ENCODE peak calls at places on chromosomes 7 and 10, in five cellular contexts. A is effector memory CD4-positive, alpha-beta T cell; I is uterus; K is tibial artery; H is heart left ventricle. O is an unnamed sample. For H3K27me3 and H3K4me1, the result is how much of the 10 kb centered on the place peaks cover.

GRCh38 chr10:60511823-60512222 is 122.1 kb upstream of the ANK3 start:
- DNase-seq in A (no peak), I (no peak), K (no peak), H (no peak), O (no peak)

GRCh38 chr10:4459531-4459930 is 366.5 kb upstream of the AKR1E2 start:
- DNase-seq in A (no peak), I (no peak), K (no peak), H (no peak), O (no peak)

GRCh38 chr7:115249080-115249479 is 327.2 kb downstream of the MDFIC start:
- DNase-seq in A (no peak), I (no peak), K (no peak), H (no peak), O (no peak)

GRCh38 chr10:118732253-118733194 is 22.2 kb downstream of the CACUL1 start:
- DNase-seq in A (no peak), I (no peak), K (no peak), H (no peak), O (peak)

GRCh38 chr10:43257210-43258031 is 9.4 kb downstream of the RASGEF1A start:
- DNase-seq in A (no peak), I (peak), K (no peak), H (no peak), O (no peak)

GRCh38 chr10:73968101-73968515 is 29.8 kb upstream of the VCL start:
- DNase-seq in A (no peak), I (no peak), K (no peak), H (no peak), O (no peak)

GRCh38 chr7:464712-465461 is 54.8 kb downstream of the PDGFA start:
- DNase-seq in A (no peak), I (no peak), K (peak), H (peak), O (no peak)

GRCh38 chr7:106609416-106609815 is 51.5 kb downstream of the CCDC71L start:
- DNase-seq in A (no peak), I (no peak), K (no peak), H (no peak), O (no peak)

DNA sequence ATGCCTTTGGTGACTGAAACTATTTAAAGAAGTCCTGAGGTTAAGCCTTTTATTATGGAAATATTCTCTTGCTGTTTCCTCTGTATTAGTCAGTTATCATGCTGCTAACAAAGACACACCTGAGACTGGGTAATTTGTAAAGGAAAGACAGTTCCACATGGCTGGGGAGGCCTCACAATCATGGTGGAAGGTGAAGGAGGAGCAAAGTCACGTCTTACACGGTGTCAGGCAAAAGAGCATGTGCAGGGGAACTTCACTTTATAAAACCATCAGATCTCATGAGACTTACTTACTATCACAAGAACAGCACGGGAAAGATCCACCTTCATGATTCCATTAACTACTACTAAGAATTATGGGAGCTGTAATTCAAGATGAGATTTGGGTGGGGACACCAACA is 121.2 kb upstream of the GPR26 start:
- DNase-seq in A (no peak), I (no peak), K (no peak), H (no peak), O (no peak)
- H3K27ac ChIP-seq in A (no peak), I (no peak), K (no peak), H (no peak), O (no peak)

DNA sequence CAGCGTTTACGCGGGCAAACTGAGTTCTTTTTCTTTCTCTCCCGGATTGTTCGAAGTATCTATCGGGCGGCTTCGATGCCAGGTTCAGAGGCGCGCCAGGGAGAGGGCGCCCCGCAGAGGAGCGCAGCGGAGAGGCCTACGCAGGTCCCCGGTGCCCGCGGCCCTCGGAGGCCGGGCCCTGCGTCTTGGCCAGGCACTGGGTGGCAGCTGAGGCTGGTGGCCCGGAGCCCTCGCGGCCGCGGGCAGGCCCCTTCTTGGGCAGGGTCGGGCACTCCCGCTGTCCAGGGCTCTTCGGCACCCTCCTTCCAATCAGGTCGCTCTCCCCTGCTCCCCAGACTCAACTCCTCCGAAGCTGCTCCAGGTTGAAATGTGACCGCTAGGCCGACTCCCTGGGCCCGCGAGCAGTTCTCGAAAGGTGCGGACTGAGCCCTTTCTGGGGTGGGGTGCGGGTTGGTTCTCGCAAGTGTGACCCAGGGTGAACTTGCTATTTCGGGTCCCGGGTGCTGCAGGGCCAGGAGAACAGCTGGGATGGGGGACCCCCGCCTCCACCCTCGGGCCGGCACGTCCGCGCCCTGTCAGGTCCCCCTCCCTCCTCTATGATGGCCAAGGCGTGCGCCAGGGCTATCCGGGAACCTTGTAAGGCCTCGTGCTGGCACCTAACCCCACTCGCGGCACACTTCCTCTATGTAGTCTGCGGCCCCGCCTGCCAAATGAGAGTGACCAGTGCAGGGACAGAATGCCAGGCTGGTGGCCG is 13.4 kb upstream of the HOXA13 start:
- DNase-seq in A (no peak), I (no peak), K (peak), H (no peak), O (no peak)
- H3K27me3 ChIP-seq in A (under half), I (under half), K (half or more), H (half or more), O (under half)

GRCh38 chr7:87105401-87105800 is 45.9 kb upstream of the ELAPOR2 start:
- DNase-seq in A (no peak), I (no peak), K (no peak), H (no peak), O (no peak)
- H3K4me1 ChIP-seq in A (under half), I (under half), K (under half), H (under half), O (under half)

DNA sequence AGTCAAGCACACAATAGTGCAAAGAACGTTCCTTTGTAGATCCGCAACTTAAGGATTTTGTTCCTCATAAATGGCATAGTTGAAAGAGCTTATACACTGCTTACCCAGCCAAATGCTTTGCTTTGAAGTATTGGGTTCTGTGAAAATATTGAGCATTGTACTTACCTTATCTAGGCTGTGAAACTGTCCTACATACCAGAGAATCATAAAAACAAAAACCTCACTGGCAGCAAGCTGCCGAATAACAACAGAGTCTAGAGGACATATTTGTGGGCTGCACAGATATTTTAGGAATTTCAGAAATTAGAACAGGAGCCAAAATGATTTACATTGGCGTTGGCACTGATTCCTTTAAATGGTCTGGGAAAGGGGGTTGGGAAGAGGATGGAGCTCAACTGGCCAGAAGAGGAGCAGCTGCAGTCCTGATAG is 174.8 kb downstream of the RTKN2 start:
- DNase-seq in A (no peak), I (no peak), K (no peak), H (no peak), O (no peak)
- H3K27ac ChIP-seq in A (no peak), I (peak), K (peak), H (peak), O (no peak)

DNA sequence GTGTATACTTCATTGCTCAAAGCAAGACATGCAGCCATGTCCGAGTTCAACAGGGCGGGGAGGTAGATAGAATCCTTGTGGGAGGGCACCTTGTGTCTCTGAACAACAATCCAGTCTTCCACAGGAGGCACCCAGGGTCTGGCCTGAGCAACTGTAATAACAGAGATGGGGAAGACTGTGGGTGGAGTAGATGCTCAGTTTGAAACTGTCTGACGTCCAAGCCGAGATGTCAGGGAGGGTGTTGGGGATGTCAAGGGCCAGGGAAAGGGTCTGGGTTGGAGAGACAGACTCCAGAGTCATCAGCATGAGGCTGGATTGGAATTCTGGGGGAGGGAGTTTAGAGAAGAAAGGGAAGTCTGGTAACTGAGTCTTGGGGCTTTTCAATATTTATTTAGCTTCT is 88.0 kb downstream of the FANK1 start:
- DNase-seq in A (no peak), I (no peak), K (no peak), H (no peak), O (no peak)
- H3K27me3 ChIP-seq in A (under half), I (under half), K (under half), H (under half), O (under half)

DNA sequence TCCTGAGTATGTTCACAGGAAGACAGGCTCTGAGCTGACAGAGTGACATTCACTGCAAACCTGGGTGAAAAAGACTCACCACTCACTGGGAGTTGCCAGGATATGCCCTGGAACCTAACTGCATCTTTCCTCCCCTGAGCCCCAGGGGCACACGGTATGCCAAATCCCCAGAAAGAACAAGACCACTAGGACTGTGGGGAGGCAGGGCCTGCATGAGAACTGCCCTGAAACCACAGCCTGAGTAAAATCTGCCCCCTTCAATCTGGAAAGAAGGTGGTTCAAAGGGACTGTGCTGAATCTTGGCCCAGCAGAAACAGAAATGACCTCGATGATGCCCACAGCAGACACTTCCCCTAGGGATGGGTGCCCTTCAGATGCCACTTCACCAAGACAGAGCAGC is 6.5 kb downstream of the FAM53B start:
- DNase-seq in A (no peak), I (peak), K (peak), H (no peak), O (no peak)
- H3K4me1 ChIP-seq in A (half or more), I (under half), K (under half), H (half or more), O (half or more)